ENCODE peak calls at places on chromosomes 6 and 20, in nine cellular contexts. O is germinal center; E is activated CD4-positive, alpha-beta T cell treated with anti-CD3 and anti-CD28 coated beads for 1 hour; A is putamen; D is activated T-cell treated with anti-CD3 and anti-CD28 coated beads, Interleukin-2, amount 50 U/mL, for 72 hours; K is AG20443; H is right cardiac atrium; P is stromal cell of bone marrow; B is NCI-H774. U is an unnamed sample.

GRCh38 chr6:121523628-121524027 is 88.2 kb downstream of the GJA1 start:
- DNase-seq in O (no peak), E (no peak), A (no peak), D (no peak), K (no peak), H (no peak), P (no peak), B (no peak), U (no peak)

GRCh38 chr6:168374541-168375071 is 55.0 kb upstream of the DACT2 start:
- DNase-seq in O (no peak), E (no peak), A (no peak), D (no peak), K (no peak), H (peak), P (no peak), B (no peak), U (no peak)

GRCh38 chr20:50704971-50705370 is 13.6 kb upstream of the RIPOR3 start:
- DNase-seq in O (no peak), E (no peak), A (no peak), D (no peak), K (peak), H (no peak), P (no peak), B (no peak), U (no peak)

GRCh38 chr6:24887520-24887919 is 48.2 kb downstream of the RIPOR2 start:
- DNase-seq in O (no peak), E (no peak), A (peak), D (no peak), K (no peak), H (no peak), P (no peak), B (no peak), U (no peak)

GRCh38 chr20:16953858-16954257 is 205.7 kb downstream of the OTOR start:
- DNase-seq in O (no peak), E (no peak), A (no peak), D (no peak), K (no peak), H (no peak), P (no peak), B (no peak), U (no peak)

GRCh38 chr20:19264191-19264590 is 51.7 kb downstream of the SLC24A3 start:
- DNase-seq in O (no peak), E (no peak), A (no peak), D (no peak), K (no peak), H (no peak), P (no peak), B (no peak), U (no peak)

GRCh38 chr6:57313009-57313408 is 4.4 kb upstream of the PRIM2 start:
- DNase-seq in O (no peak), E (no peak), A (no peak), D (no peak), K (no peak), H (no peak), P (no peak), B (no peak), U (no peak)

GRCh38 chr6:140921366-140922226 is 1211.1 kb upstream of the GJE1 start:
- DNase-seq in O (no peak), E (no peak), A (peak), D (peak), K (peak), H (no peak), P (peak), B (peak), U (no peak)

GRCh38 chr20:5080384-5080877 is 39.3 kb downstream of the PCNA start:
- DNase-seq in O (peak), E (no peak), A (peak), D (peak), K (peak), H (peak), P (peak), B (no peak), U (peak)

GRCh38 chr6:13398421-13398994 is 70.2 kb upstream of the TBC1D7 start:
- DNase-seq in O (no peak), E (no peak), A (no peak), D (no peak), K (no peak), H (no peak), P (no peak), B (no peak), U (no peak)

GRCh38 chr6:148455674-148456559 is 113.3 kb downstream of the SASH1 start:
- DNase-seq in O (no peak), E (no peak), A (peak), D (no peak), K (no peak), H (no peak), P (no peak), B (no peak), U (no peak)

GRCh38 chr6:30163090-30163917 is at the start of gene TRIM15:
- DNase-seq in O (no peak), E (no peak), A (no peak), D (peak), K (no peak), H (no peak), P (no peak), B (no peak), U (peak)